ENCODE peak calls at places on chromosome 10, in seven cellular contexts. One of them, this sample, is unnamed.

GRCh38 chr10:49296826-49297225 is 2.1 kb upstream of the C10orf71 start:
- DNase-seq in hepatocyte: no peak
- DNase-seq in HFFc6: no peak
- DNase-seq in stimulated activated CD4-positive, alpha-beta T cell treated with anti-CD3 and anti-CD28 coated beads, Interleukin-12 subunit alpha, Interleukin-12 subunit beta, amount 100 ng/mL, for 4 hours: no peak
- DNase-seq in stimulated activated effector memory CD8-positive, alpha-beta T cell treated with anti-CD3 and anti-CD28 coated beads, Interleukin-12 subunit alpha, Interleukin-12 subunit beta, amount 100 ng/mL, for 72 hours: no peak
- DNase-seq in AG20443: no peak
- DNase-seq in fibroblast of gingiva: no peak
- DNase-seq in this sample: peak

GRCh38 chr10:5071411-5072198 is 22.6 kb upstream of the AKR1C3 start:
- DNase-seq in AG20443: peak
- DNase-seq in stimulated activated CD4-positive, alpha-beta T cell treated with anti-CD3 and anti-CD28 coated beads, Interleukin-12 subunit alpha, Interleukin-12 subunit beta, amount 100 ng/mL, for 4 hours: no peak
- DNase-seq in hepatocyte: peak
- DNase-seq in fibroblast of gingiva: peak
- DNase-seq in HFFc6: peak
- DNase-seq in stimulated activated effector memory CD8-positive, alpha-beta T cell treated with anti-CD3 and anti-CD28 coated beads, Interleukin-12 subunit alpha, Interleukin-12 subunit beta, amount 100 ng/mL, for 72 hours: no peak
- DNase-seq in this sample: peak

GRCh38 chr10:130360826-130361311 is 224.7 kb downstream of the GLRX3 start:
- DNase-seq in hepatocyte: no peak
- DNase-seq in stimulated activated effector memory CD8-positive, alpha-beta T cell treated with anti-CD3 and anti-CD28 coated beads, Interleukin-12 subunit alpha, Interleukin-12 subunit beta, amount 100 ng/mL, for 72 hours: no peak
- DNase-seq in fibroblast of gingiva: no peak
- DNase-seq in HFFc6: no peak
- DNase-seq in AG20443: no peak
- DNase-seq in stimulated activated CD4-positive, alpha-beta T cell treated with anti-CD3 and anti-CD28 coated beads, Interleukin-12 subunit alpha, Interleukin-12 subunit beta, amount 100 ng/mL, for 4 hours: no peak
- DNase-seq in this sample: no peak

GRCh38 chr10:104337985-104338735 is at the start of gene ITPRIP:
- DNase-seq in AG20443: peak
- DNase-seq in hepatocyte: peak
- DNase-seq in HFFc6: peak
- DNase-seq in stimulated activated CD4-positive, alpha-beta T cell treated with anti-CD3 and anti-CD28 coated beads, Interleukin-12 subunit alpha, Interleukin-12 subunit beta, amount 100 ng/mL, for 4 hours: peak
- DNase-seq in stimulated activated effector memory CD8-positive, alpha-beta T cell treated with anti-CD3 and anti-CD28 coated beads, Interleukin-12 subunit alpha, Interleukin-12 subunit beta, amount 100 ng/mL, for 72 hours: peak
- DNase-seq in fibroblast of gingiva: peak
- DNase-seq in this sample: peak

GRCh38 chr10:58704226-58705200 is 191.8 kb downstream of the BICC1 start:
- DNase-seq in AG20443: peak
- DNase-seq in HFFc6: peak
- DNase-seq in stimulated activated effector memory CD8-positive, alpha-beta T cell treated with anti-CD3 and anti-CD28 coated beads, Interleukin-12 subunit alpha, Interleukin-12 subunit beta, amount 100 ng/mL, for 72 hours: no peak
- DNase-seq in fibroblast of gingiva: peak
- DNase-seq in stimulated activated CD4-positive, alpha-beta T cell treated with anti-CD3 and anti-CD28 coated beads, Interleukin-12 subunit alpha, Interleukin-12 subunit beta, amount 100 ng/mL, for 4 hours: no peak
- DNase-seq in hepatocyte: no peak
- DNase-seq in this sample: no peak

GRCh38 chr10:68330852-68331454 is 911 bp upstream of the HNRNPH3 start:
- DNase-seq in fibroblast of gingiva: peak
- DNase-seq in hepatocyte: peak
- DNase-seq in HFFc6: no peak
- DNase-seq in AG20443: no peak
- DNase-seq in stimulated activated CD4-positive, alpha-beta T cell treated with anti-CD3 and anti-CD28 coated beads, Interleukin-12 subunit alpha, Interleukin-12 subunit beta, amount 100 ng/mL, for 4 hours: peak
- DNase-seq in stimulated activated effector memory CD8-positive, alpha-beta T cell treated with anti-CD3 and anti-CD28 coated beads, Interleukin-12 subunit alpha, Interleukin-12 subunit beta, amount 100 ng/mL, for 72 hours: no peak
- DNase-seq in this sample: peak

GRCh38 chr10:93115661-93116383 is 42.1 kb downstream of the CYP26A1 start:
- DNase-seq in stimulated activated CD4-positive, alpha-beta T cell treated with anti-CD3 and anti-CD28 coated beads, Interleukin-12 subunit alpha, Interleukin-12 subunit beta, amount 100 ng/mL, for 4 hours: peak
- DNase-seq in fibroblast of gingiva: peak
- DNase-seq in stimulated activated effector memory CD8-positive, alpha-beta T cell treated with anti-CD3 and anti-CD28 coated beads, Interleukin-12 subunit alpha, Interleukin-12 subunit beta, amount 100 ng/mL, for 72 hours: peak
- DNase-seq in hepatocyte: peak
- DNase-seq in HFFc6: peak
- DNase-seq in AG20443: peak
- DNase-seq in this sample: peak

GRCh38 chr10:49287689-49288340 is 11.2 kb upstream of the C10orf71 start:
- DNase-seq in stimulated activated effector memory CD8-positive, alpha-beta T cell treated with anti-CD3 and anti-CD28 coated beads, Interleukin-12 subunit alpha, Interleukin-12 subunit beta, amount 100 ng/mL, for 72 hours: no peak
- DNase-seq in hepatocyte: no peak
- DNase-seq in AG20443: no peak
- DNase-seq in HFFc6: no peak
- DNase-seq in stimulated activated CD4-positive, alpha-beta T cell treated with anti-CD3 and anti-CD28 coated beads, Interleukin-12 subunit alpha, Interleukin-12 subunit beta, amount 100 ng/mL, for 4 hours: no peak
- DNase-seq in fibroblast of gingiva: no peak
- DNase-seq in this sample: no peak

GRCh38 chr10:92699518-92700272 is 9.9 kb downstream of the HHEX start:
- DNase-seq in fibroblast of gingiva: peak
- DNase-seq in AG20443: peak
- DNase-seq in HFFc6: peak
- DNase-seq in stimulated activated effector memory CD8-positive, alpha-beta T cell treated with anti-CD3 and anti-CD28 coated beads, Interleukin-12 subunit alpha, Interleukin-12 subunit beta, amount 100 ng/mL, for 72 hours: no peak
- DNase-seq in stimulated activated CD4-positive, alpha-beta T cell treated with anti-CD3 and anti-CD28 coated beads, Interleukin-12 subunit alpha, Interleukin-12 subunit beta, amount 100 ng/mL, for 4 hours: no peak
- DNase-seq in hepatocyte: peak
- DNase-seq in this sample: peak

This sample was measured in mesendoderm.